ENCODE peak calls at places on chromosomes 13 and 19, in eight cellular contexts. Z, A, S, O, Q, C, V and J are unnamed samples.

GRCh38 chr13:31433756-31434155 is 234.0 kb downstream of the B3GLCT start:
- DNase-seq in Q (no peak), O (no peak), Z (no peak), V (no peak), C (no peak), A (no peak), S (no peak), J (no peak)

GRCh38 chr13:97226788-97227627 is 4.9 kb downstream of the MBNL2 start:
- DNase-seq in V (peak), Q (peak), S (no peak), A (no peak), O (peak), C (no peak), Z (no peak), J (no peak)

GRCh38 chr13:30618186-30618937 is 642 bp downstream of the USPL1 start:
- DNase-seq in A (no peak), S (no peak), Z (peak), O (peak), C (no peak), Q (peak), V (peak), J (no peak)

GRCh38 chr13:21670006-21670882 is 629 bp upstream of the FGF9 start:
- DNase-seq in Q (peak), S (no peak), Z (peak), C (peak), A (peak), O (peak), V (peak), J (peak)

GRCh38 chr19:52691215-52691610 is 43.6 kb downstream of the ZNF611 start:
- DNase-seq in S (no peak), Z (no peak), V (no peak), O (no peak), Q (no peak), A (no peak), C (no peak), J (no peak)

GRCh38 chr13:38898481-38898880 is 92.2 kb downstream of the STOML3 start:
- DNase-seq in Z (no peak), A (no peak), C (no peak), V (no peak), S (no peak), Q (no peak), O (no peak), J (no peak)

GRCh38 chr19:10226376-10227214 is 4.5 kb downstream of the S1PR2 start:
- DNase-seq in V (no peak), S (peak), C (no peak), A (no peak), Z (peak), Q (no peak), O (no peak), J (peak)

GRCh38 chr19:49244256-49244655 is 80.7 kb downstream of the SLC6A16 start:
- DNase-seq in O (no peak), Z (no peak), A (no peak), C (no peak), Q (no peak), S (no peak), V (no peak), J (no peak)

GRCh38 chr13:105732946-105733529 is 802.4 kb downstream of the EFNB2 start:
- DNase-seq in C (no peak), S (no peak), V (no peak), O (no peak), A (no peak), Q (no peak), Z (no peak), J (no peak)

GRCh38 chr19:56301152-56301551 is 13.5 kb downstream of the ZSCAN5A start:
- DNase-seq in V (no peak), A (no peak), C (no peak), Q (no peak), S (no peak), Z (no peak), O (no peak), J (no peak)

GRCh38 chr19:12156254-12157058 is at the start of gene ZNF625:
- DNase-seq in Z (peak), S (peak), O (no peak), C (peak), A (no peak), Q (no peak), V (peak), J (peak)

GRCh38 chr13:33213024-33213795 is 72.3 kb downstream of the STARD13 start:
- DNase-seq in Q (no peak), S (no peak), V (no peak), A (no peak), O (no peak), C (no peak), Z (no peak), J (no peak)

GRCh38 chr13:73870036-73870741 is 264.0 kb downstream of the KLF12 start:
- DNase-seq in S (no peak), C (no peak), Q (no peak), A (no peak), V (no peak), O (no peak), Z (no peak), J (no peak)

GRCh38 chr13:101317986-101318523 is 98.3 kb downstream of the NALCN start:
- DNase-seq in Z (no peak), V (no peak), S (no peak), Q (no peak), A (no peak), C (no peak), O (no peak), J (no peak)

GRCh38 chr19:16628984-16629691 is 1.1 kb upstream of the MED26 start:
- DNase-seq in O (no peak), Q (peak), A (no peak), Z (peak), C (peak), V (no peak), S (no peak), J (peak)

GRCh38 chr13:71149498-71150363 is 717.3 kb downstream of the DACH1 start:
- DNase-seq in C (peak), Z (no peak), A (no peak), V (no peak), S (no peak), O (no peak), Q (no peak), J (no peak)

GRCh38 chr13:32650705-32651311 is 64.6 kb downstream of the PDS5B start:
- DNase-seq in V (peak), Z (peak), A (peak), Q (peak), C (peak), S (no peak), O (peak), J (peak)

GRCh38 chr19:35331551-35332214 is 2.7 kb downstream of the CD22 start:
- DNase-seq in C (no peak), S (no peak), V (no peak), Z (no peak), A (no peak), Q (no peak), O (no peak), J (no peak)

GRCh38 chr13:22944378-22944777 is 236.4 kb upstream of the SGCG start:
- DNase-seq in O (no peak), Q (no peak), S (no peak), C (no peak), V (no peak), A (no peak), Z (no peak), J (no peak)

GRCh38 chr13:80903911-80904310 is 563.0 kb upstream of the SPRY2 start:
- DNase-seq in C (no peak), S (no peak), Z (no peak), V (no peak), O (no peak), Q (no peak), A (no peak), J (no peak)

GRCh38 chr19:49946415-49946814 is 14.6 kb downstream of the SIGLEC11 start:
- DNase-seq in A (no peak), Z (no peak), Q (no peak), O (no peak), S (no peak), V (peak), C (no peak), J (no peak)

GRCh38 chr19:18450934-18451836 is 13.3 kb upstream of the ISYNA1 start:
- DNase-seq in V (peak), Z (peak), Q (peak), O (peak), A (peak), C (peak), S (peak), J (peak)

GRCh38 chr19:33035461-33035860 is 29.2 kb downstream of the RHPN2 start:
- DNase-seq in V (no peak), Z (no peak), S (no peak), C (no peak), Q (no peak), O (no peak), A (no peak), J (no peak)

GRCh38 chr19:47561440-47562045 is 11.4 kb downstream of the ZNF541 start:
- DNase-seq in A (no peak), S (no peak), O (no peak), C (no peak), V (no peak), Q (no peak), Z (no peak), J (no peak)

GRCh38 chr13:31908696-31909386 is 122.7 kb upstream of the FRY start:
- DNase-seq in A (no peak), Q (no peak), C (no peak), Z (no peak), O (no peak), S (no peak), V (no peak), J (no peak)

GRCh38 chr19:54456423-54457373 is 6.9 kb downstream of the LENG9 start:
- DNase-seq in O (no peak), S (no peak), V (no peak), C (no peak), Q (no peak), A (no peak), Z (no peak), J (no peak)

GRCh38 chr13:50412046-50412617 is 396.9 kb downstream of the KCNRG start:
- DNase-seq in S (no peak), Q (no peak), Z (no peak), C (no peak), A (no peak), V (no peak), O (no peak), J (no peak)

GRCh38 chr13:39422845-39423565 is 180.0 kb downstream of the LHFPL6 start:
- DNase-seq in V (no peak), Z (no peak), Q (no peak), O (no peak), C (no peak), S (no peak), A (no peak), J (no peak)

GRCh38 chr13:50593228-50593627 is 250.3 kb downstream of the DLEU7 start:
- DNase-seq in A (no peak), C (no peak), O (no peak), V (no peak), S (no peak), Q (no peak), Z (no peak), J (no peak)

GRCh38 chr13:73303858-73304257 is 245.1 kb downstream of the KLF5 start:
- DNase-seq in Z (no peak), Q (no peak), V (peak), C (no peak), A (no peak), S (no peak), O (no peak), J (peak)